ENCODE peak calls at places on chromosomes 2 and 18, in ten cellular contexts. I is thyroid gland, M is gastrocnemius medialis, X is H1, E is HCT116, P is tibial nerve, R is GM12878, A is upper lobe of left lung, L is uterus, V is A549. O is an unnamed sample.

GRCh38 chr2:76310894-76311293 is 600.2 kb upstream of the GCFC2 start:
- DNase-seq in I (no peak), M (no peak), X (no peak), E (no peak), P (no peak), R (no peak), A (no peak), L (no peak), V (no peak), O (no peak)

GRCh38 chr2:47069628-47070154 is 85.4 kb downstream of the STPG4 start:
- DNase-seq in I (peak; percentile 96), M (no peak), X (peak; percentile 72), E (peak; percentile 82), P (peak; percentile 49), R (no peak), A (peak; percentile 86), L (no peak), V (peak; percentile 80), O (peak; percentile 96)

GRCh38 chr2:168363382-168364092 is 92.5 kb upstream of the CERS6 start:
- DNase-seq in I (no peak), M (no peak), X (no peak), E (no peak), P (no peak), R (no peak), A (no peak), L (no peak), V (no peak), O (no peak)

GRCh38 chr2:31534636-31535035 is 46.1 kb downstream of the SRD5A2 start:
- DNase-seq in I (no peak), M (no peak), X (no peak), E (no peak), P (no peak), R (no peak), A (no peak), L (no peak), V (no peak), O (no peak)

GRCh38 chr2:165634855-165635254 is 159.2 kb downstream of the GALNT3 start:
- DNase-seq in I (peak; percentile 90), M (no peak), X (peak; percentile 57), E (no peak), P (no peak), R (no peak), A (no peak), L (peak; percentile 59), V (no peak), O (no peak)

GRCh38 chr18:35289293-35290069 is 548 bp downstream of the ZSCAN30 start:
- DNase-seq in I (peak; percentile 70), M (no peak), X (peak; percentile 50), E (no peak), P (no peak), R (no peak), A (peak; percentile 42), L (peak; percentile 35), V (no peak), O (no peak)

GRCh38 chr2:71756280-71756906 is 303.0 kb downstream of the DYSF start:
- DNase-seq in I (no peak), M (no peak), X (no peak), E (no peak), P (no peak), R (no peak), A (no peak), L (no peak), V (no peak), O (no peak)

GRCh38 chr2:103135679-103136078 is 373.8 kb downstream of the TMEM182 start:
- DNase-seq in I (no peak), M (no peak), X (no peak), E (no peak), P (no peak), R (no peak), A (no peak), L (no peak), V (no peak), O (no peak)

GRCh38 chr2:127098711-127099110 is 8.2 kb downstream of the BIN1 start:
- DNase-seq in I (no peak), M (peak; percentile 2), X (no peak), E (no peak), P (no peak), R (no peak), A (no peak), L (no peak), V (no peak), O (no peak)

GRCh38 chr2:192029089-192029488 is 165.6 kb downstream of the TMEFF2 start:
- DNase-seq in I (no peak), M (no peak), X (peak; percentile 58), E (peak; percentile 63), P (no peak), R (no peak), A (no peak), L (no peak), V (no peak), O (no peak)

GRCh38 chr18:9653390-9653789 is 39.0 kb upstream of the PPP4R1 start:
- DNase-seq in I (peak; percentile 14), M (no peak), X (no peak), E (no peak), P (no peak), R (no peak), A (no peak), L (peak; percentile 19), V (no peak), O (peak; percentile 94)

GRCh38 chr2:152348388-152348787 is 13.4 kb downstream of the FMNL2 start:
- DNase-seq in I (no peak), M (no peak), X (no peak), E (no peak), P (no peak), R (no peak), A (no peak), L (no peak), V (peak; percentile 28), O (no peak)

GRCh38 chr2:222844323-222844722 is 16.5 kb upstream of the ACSL3 start:
- DNase-seq in I (no peak), M (no peak), X (no peak), E (peak; percentile 32), P (no peak), R (no peak), A (peak; percentile 30), L (peak; percentile 13), V (peak; percentile 27), O (no peak)

GRCh38 chr2:60478660-60479059 is 74.8 kb downstream of the BCL11A start:
- DNase-seq in I (no peak), M (no peak), X (no peak), E (no peak), P (no peak), R (no peak), A (no peak), L (no peak), V (no peak), O (no peak)

GRCh38 chr2:60479226-60480088 is 74.0 kb downstream of the BCL11A start:
- DNase-seq in I (no peak), M (no peak), X (no peak), E (no peak), P (no peak), R (no peak), A (no peak), L (no peak), V (no peak), O (no peak)

GRCh38 chr2:60474301-60474700 is 79.2 kb downstream of the BCL11A start:
- DNase-seq in I (no peak), M (no peak), X (no peak), E (no peak), P (no peak), R (no peak), A (no peak), L (no peak), V (no peak), O (no peak)

GRCh38 chr2:60475311-60475830 is 78.1 kb downstream of the BCL11A start:
- DNase-seq in I (no peak), M (no peak), X (no peak), E (no peak), P (no peak), R (no peak), A (no peak), L (no peak), V (no peak), O (no peak)

GRCh38 chr2:60476206-60476946 is 77.1 kb downstream of the BCL11A start:
- DNase-seq in I (no peak), M (no peak), X (no peak), E (no peak), P (no peak), R (no peak), A (peak; percentile 68), L (no peak), V (no peak), O (no peak)
- H3K4me3 ChIP-seq in I (no peak overlapping the region), M (no peak overlapping the region), X (no peak overlapping the region), E (no peak overlapping the region), P (no peak overlapping the region), R (no peak overlapping the region), A (no peak overlapping the region), L (no peak overlapping the region), V (no peak overlapping the region), O (no peak overlapping the region)

DNA sequence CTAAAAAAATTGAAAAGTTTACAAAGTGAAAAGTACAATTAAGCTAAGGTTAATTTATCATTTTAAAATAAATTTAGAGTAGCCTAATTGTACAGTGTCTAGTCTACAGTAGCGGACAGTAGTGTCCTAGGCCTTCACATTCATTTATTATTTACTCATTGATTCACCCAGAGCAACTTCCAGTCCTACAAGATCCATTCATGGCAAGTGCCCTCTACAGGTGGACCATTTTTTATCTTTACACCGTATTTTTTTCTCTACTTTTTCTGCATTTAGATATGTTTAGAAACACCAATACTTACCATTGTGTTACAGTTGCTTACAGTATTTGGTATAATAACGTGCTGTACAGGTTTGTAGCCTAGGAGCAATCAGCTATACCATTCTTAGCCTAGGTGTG is 84.1 kb downstream of the TSN start:
- DNase-seq in I (no peak), M (no peak), X (no peak), E (no peak), P (no peak), R (no peak), A (no peak), L (no peak), V (no peak), O (no peak)
- TF ChIP-seq CTCF in I (no peak), M (no peak), X (no peak), E (no peak), P (no peak), R (no peak), A (no peak), L (no peak), V (no peak), O (no peak)

GRCh38 chr2:207471261-207471660 is 58.5 kb upstream of the CREB1 start:
- DNase-seq in I (no peak), M (no peak), X (no peak), E (no peak), P (no peak), R (no peak), A (no peak), L (no peak), V (no peak), O (no peak)
- TF ChIP-seq POLR2A in I (no peak), M (no peak), X (no peak), E (no peak), P (no peak), R (no peak), A (no peak), L (no peak), V (no peak), O (no peak)

GRCh38 chr18:43563780-43564179 is 286.5 kb upstream of the SYT4 start:
- DNase-seq in I (peak; percentile 16), M (no peak), X (no peak), E (no peak), P (no peak), R (no peak), A (no peak), L (no peak), V (no peak), O (no peak)

DNA sequence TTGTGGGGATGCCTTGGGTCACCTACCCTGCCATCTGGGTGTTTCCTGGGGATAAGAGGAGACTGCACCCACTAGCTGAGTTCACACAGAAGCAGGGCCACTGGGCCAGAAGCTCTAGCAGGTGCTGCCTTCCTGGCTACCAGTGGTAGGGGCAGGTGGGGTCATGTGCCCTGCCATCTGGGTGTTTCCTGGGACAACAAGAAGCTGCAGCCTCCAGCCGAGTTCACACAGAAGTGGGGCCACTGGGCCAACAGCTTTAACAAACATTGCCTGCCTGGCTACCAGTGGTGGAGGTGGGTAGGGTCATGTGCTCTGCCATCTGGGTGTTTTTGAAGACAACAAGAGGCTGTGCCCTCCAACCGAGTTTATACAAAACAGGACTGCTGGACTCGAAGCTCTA is 282.2 kb upstream of the SYT4 start:
- DNase-seq in I (no peak), M (no peak), X (no peak), E (no peak), P (no peak), R (no peak), A (no peak), L (no peak), V (no peak), O (no peak)
- H3K4me3 ChIP-seq in I (no peak overlapping the region), M (no peak overlapping the region), X (no peak overlapping the region), E (no peak overlapping the region), P (no peak overlapping the region), R (no peak overlapping the region), A (no peak overlapping the region), L (no peak overlapping the region), V (no peak overlapping the region), O (no peak overlapping the region)